ENCODE peak calls at places on chromosomes 11 and 22, in eight cellular contexts. X is HAP-1; J is naive thymus-derived CD4-positive, alpha-beta T cell; R is MM.1S; Z is HCT116; N is left lung; U is CD8-positive, alpha-beta T cell; L is transverse colon. K is an unnamed sample. For H3K9me3, the result is how much of the 10 kb centered on the place peaks cover.

GRCh38 chr22:44003776-44004460 is 20.2 kb upstream of the PARVB start:
- DNase-seq in Z (peak), J (no peak), L (no peak), R (no peak), U (no peak), N (no peak), X (no peak), K (no peak)

GRCh38 chr22:37848587-37849088 is 581 bp upstream of the EIF3L start:
- DNase-seq in J (peak), R (no peak), U (no peak), Z (peak), L (no peak), N (no peak), X (peak), K (peak)

GRCh38 chr11:102850973-102851745 is 7.8 kb upstream of the MMP3 start:
- DNase-seq in R (no peak), U (no peak), Z (no peak), N (no peak), X (no peak), J (no peak), L (peak), K (peak)

GRCh38 chr11:120245434-120245833 is 5.5 kb downstream of the POU2F3 start:
- DNase-seq in X (no peak), L (no peak), N (no peak), Z (no peak), R (no peak), U (no peak), J (no peak), K (no peak)

GRCh38 chr11:106695506-106695905 is 322.8 kb downstream of the GUCY1A2 start:
- DNase-seq in N (no peak), L (no peak), U (no peak), R (no peak), Z (no peak), J (no peak), X (no peak), K (peak)

GRCh38 chr11:123707606-123708205 is 33.8 kb downstream of the ZNF202 start:
- DNase-seq in U (peak), Z (peak), L (peak), J (peak), R (peak), N (no peak), X (peak), K (peak)

GRCh38 chr11:111463276-111463675 is 48.9 kb downstream of the BTG4 start:
- DNase-seq in L (no peak), Z (no peak), X (no peak), N (no peak), R (no peak), U (no peak), J (no peak), K (no peak)

GRCh38 chr22:22210375-22210774 is 34.2 kb upstream of the VPREB1 start:
- DNase-seq in J (no peak), Z (peak), N (no peak), X (no peak), U (no peak), R (peak), L (no peak), K (peak)

GRCh38 chr11:131465746-131466145 is 95.3 kb downstream of the NTM start:
- DNase-seq in R (no peak), J (no peak), N (no peak), Z (no peak), X (no peak), U (no peak), L (no peak), K (no peak)

GRCh38 chr22:38886333-38886732 is 14.3 kb upstream of the CBX6 start:
- DNase-seq in N (no peak), L (no peak), Z (no peak), U (no peak), R (no peak), X (no peak), J (no peak), K (no peak)

GRCh38 chr11:35354644-35355043 is 64.7 kb downstream of the SLC1A2 start:
- DNase-seq in J (no peak), N (no peak), R (no peak), X (no peak), Z (no peak), U (no peak), L (no peak), K (peak)

GRCh38 chr11:114228401-114229061 is 67.7 kb upstream of the NNMT start:
- DNase-seq in X (no peak), N (no peak), L (no peak), J (no peak), U (no peak), Z (no peak), R (no peak), K (no peak)

GRCh38 chr11:37858398-37858797 is 1260.4 kb upstream of the RAG2 start:
- DNase-seq in N (no peak), X (no peak), U (no peak), R (no peak), Z (no peak), J (no peak), L (no peak), K (no peak)

GRCh38 chr22:35894937-35895708 is 133.5 kb downstream of the RBFOX2 start:
- DNase-seq in L (peak), J (no peak), X (peak), U (no peak), N (no peak), R (no peak), Z (no peak), K (peak)

GRCh38 chr11:63670077-63670737 is 969 bp downstream of the ATL3 start:
- DNase-seq in Z (no peak), R (no peak), L (no peak), X (peak), U (no peak), J (peak), N (no peak), K (peak)

GRCh38 chr11:126700773-126701554 is 299.6 kb downstream of the KIRREL3 start:
- DNase-seq in U (no peak), Z (no peak), N (no peak), X (no peak), J (no peak), L (no peak), R (peak), K (peak)

GRCh38 chr11:1546077-1546535 is 26.0 kb downstream of the DUSP8 start:
- DNase-seq in N (peak), J (no peak), X (no peak), R (no peak), U (no peak), Z (no peak), L (peak), K (no peak)

GRCh38 chr11:28878025-28878424 is 769.8 kb downstream of the METTL15 start:
- DNase-seq in X (no peak), R (no peak), J (no peak), Z (no peak), N (no peak), U (no peak), L (no peak), K (no peak)

GRCh38 chr11:119525180-119525854 is 102.3 kb upstream of the THY1 start:
- DNase-seq in Z (no peak), N (no peak), U (no peak), R (no peak), L (no peak), J (no peak), X (no peak), K (no peak)

GRCh38 chr11:19910931-19911330 is 198.3 kb downstream of the NAV2 start:
- DNase-seq in U (no peak), L (no peak), Z (no peak), J (no peak), X (no peak), R (no peak), N (no peak), K (no peak)

GRCh38 chr22:22767876-22768602 is 119.6 kb upstream of the IGLL5 start:
- DNase-seq in R (no peak), Z (no peak), J (no peak), N (no peak), X (no peak), U (no peak), L (no peak), K (no peak)

GRCh38 chr11:124868322-124869274 is 3.4 kb downstream of the ROBO3 start:
- DNase-seq in U (no peak), X (no peak), Z (no peak), N (peak), L (no peak), J (no peak), R (no peak), K (no peak)

GRCh38 chr22:44383071-44383575 is 70.4 kb upstream of the SHISAL1 start:
- DNase-seq in Z (no peak), R (no peak), U (no peak), X (no peak), J (no peak), N (no peak), L (no peak), K (no peak)

GRCh38 chr11:110758012-110758411 is 45.8 kb upstream of the ARHGAP20 start:
- DNase-seq in X (no peak), J (no peak), R (no peak), U (no peak), Z (no peak), L (no peak), N (no peak), K (peak)

GRCh38 chr22:31119026-31119717 is 3.6 kb upstream of the INPP5J start:
- DNase-seq in N (no peak), R (no peak), L (no peak), X (no peak), U (no peak), J (no peak), Z (no peak), K (no peak)

GRCh38 chr11:41861791-41862190 is 402.3 kb upstream of the LRRC4C start:
- DNase-seq in Z (no peak), X (no peak), U (no peak), N (no peak), J (no peak), R (no peak), L (no peak), K (no peak)

GRCh38 chr11:43947815-43948214 is 5.4 kb downstream of the C11orf96 start:
- DNase-seq in Z (no peak), X (no peak), J (no peak), N (no peak), R (no peak), U (no peak), L (no peak), K (no peak)

GRCh38 chr11:61587541-61587941 is 6.7 kb upstream of the SYT7 start:
- DNase-seq in J (peak), L (peak), N (peak), X (no peak), R (no peak), Z (no peak), U (no peak), K (peak)

GRCh38 chr11:134742228-134742612 is 330.2 kb upstream of the B3GAT1 start:
- DNase-seq in Z (no peak), X (no peak), U (no peak), R (no peak), L (no peak), J (no peak), N (no peak), K (peak)

GRCh38 chr11:17607572-17608570 is 60.8 kb downstream of the OTOG start:
- DNase-seq in L (no peak), J (no peak), R (no peak), Z (no peak), N (no peak), X (no peak), U (no peak), K (no peak)

GRCh38 chr11:44319170-44319551 is 9.2 kb upstream of the ALX4 start:
- DNase-seq in R (no peak), L (no peak), N (no peak), X (no peak), Z (no peak), U (no peak), J (no peak), K (no peak)

GRCh38 chr22:17471901-17472566 is 91.3 kb upstream of the SLC25A18 start:
- DNase-seq in U (no peak), J (no peak), N (no peak), L (no peak), X (no peak), Z (no peak), R (no peak), K (no peak)

GRCh38 chr11:108858624-108859023 is 193.8 kb downstream of the DDX10 start:
- DNase-seq in R (no peak), L (no peak), N (no peak), U (no peak), X (no peak), J (no peak), Z (no peak), K (no peak)

GRCh38 chr11:38046571-38047135 is 1448.6 kb upstream of the RAG2 start:
- DNase-seq in L (no peak), N (no peak), J (no peak), R (no peak), Z (no peak), X (no peak), U (no peak), K (no peak)

GRCh38 chr11:104487035-104487775 is 323.3 kb upstream of the PDGFD start:
- DNase-seq in X (no peak), J (no peak), U (no peak), Z (no peak), L (no peak), R (no peak), N (no peak), K (peak)

GRCh38 chr11:46951864-46952263 is 15.3 kb downstream of the CSTPP1 start:
- DNase-seq in U (no peak), Z (no peak), X (peak), N (no peak), L (no peak), R (no peak), J (no peak), K (no peak)

GRCh38 chr11:110130642-110131238 is 37.5 kb downstream of the ZC3H12C start:
- DNase-seq in U (no peak), Z (no peak), R (no peak), X (peak), L (peak), N (no peak), J (no peak), K (no peak)

GRCh38 chr11:13963169-13963948 is 836 bp downstream of the SPON1 start:
- DNase-seq in X (no peak), L (peak), U (no peak), Z (no peak), R (no peak), N (peak), J (peak), K (peak)

DNA sequence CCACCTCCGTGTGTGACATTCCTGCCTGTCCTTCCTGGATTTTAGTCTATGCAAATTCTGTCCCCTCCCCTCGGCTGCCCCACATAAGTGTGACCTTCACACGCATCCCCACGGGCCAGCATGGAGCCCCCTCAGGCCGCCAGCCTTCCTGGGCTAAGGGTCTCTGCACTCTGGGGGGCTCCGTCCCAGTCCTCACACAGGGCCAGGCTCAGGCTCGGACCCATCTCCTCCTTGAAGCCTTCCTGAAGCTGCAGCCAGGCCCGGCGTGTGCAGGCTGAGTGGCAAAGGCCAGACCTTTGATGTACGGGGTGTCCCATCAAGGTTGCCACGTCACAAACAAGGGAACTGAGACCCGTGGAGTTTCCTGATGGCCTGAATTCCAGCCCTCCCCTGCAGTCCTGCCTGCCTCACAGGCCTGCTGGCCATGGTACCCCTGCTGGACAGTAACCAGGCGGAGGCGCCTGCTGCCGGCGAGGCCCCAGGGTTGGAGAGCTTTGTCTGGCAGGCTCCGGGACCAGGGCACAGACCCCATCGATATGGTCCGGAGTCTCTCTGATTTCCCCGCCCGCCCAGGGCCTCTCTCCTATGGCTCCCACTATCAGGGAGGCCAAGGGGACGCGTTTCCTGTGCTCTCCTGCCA is 791.7 kb downstream of the BRD1 start:
- DNase-seq in L (no peak), R (no peak), J (no peak), N (no peak), X (no peak), U (no peak), Z (no peak), K (no peak)
- H3K9me3 ChIP-seq in L (under half), R (under half), J (under half), N (under half), X (under half), U (under half), Z (under half), K (under half)

DNA sequence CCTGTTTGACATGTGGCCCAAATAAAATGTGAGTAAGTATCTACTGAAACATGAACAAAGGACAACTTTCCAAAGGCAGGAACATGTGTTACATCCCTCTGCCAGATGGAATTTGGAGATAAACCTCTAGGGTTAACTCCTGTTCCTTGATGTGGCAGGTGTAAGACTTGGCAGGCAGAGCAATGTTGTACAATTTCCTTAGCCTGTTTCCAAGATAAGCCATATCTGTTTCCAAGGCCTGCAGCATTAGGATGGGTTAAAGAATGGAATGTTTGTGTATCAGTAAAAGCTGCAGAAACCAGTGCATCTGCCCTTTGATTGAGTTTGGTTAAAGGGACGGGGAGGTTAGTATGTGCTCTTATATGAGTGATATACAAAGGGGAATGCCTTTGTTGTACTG is 8.8 kb upstream of the DNAJB13 start:
- DNase-seq in N (no peak), R (no peak), L (no peak), Z (no peak), J (no peak), U (no peak), X (no peak), K (no peak)
- H3K9me3 ChIP-seq in N (under half), R (under half), L (under half), Z (under half), J (under half), U (under half), X (under half), K (under half)

DNA sequence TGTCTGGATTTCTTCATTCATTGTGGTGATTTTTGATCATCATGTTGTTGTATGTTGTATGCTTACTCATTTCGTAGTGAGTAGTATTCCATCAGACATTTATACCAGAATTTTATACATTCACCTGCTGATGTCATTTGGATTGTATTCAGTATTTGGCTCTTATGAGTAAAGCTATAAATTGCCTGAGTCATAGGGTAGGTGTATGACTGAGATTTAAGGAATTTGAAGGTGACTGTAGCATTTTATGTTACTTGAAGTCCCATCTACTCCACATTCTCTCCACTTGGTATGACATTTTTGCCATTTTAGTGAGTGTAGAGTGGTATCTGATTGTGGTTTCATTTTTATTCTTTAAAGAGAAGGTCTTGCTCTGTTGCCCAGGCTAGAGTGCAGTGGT is 548.2 kb downstream of the TBC1D22A start:
- DNase-seq in U (no peak), N (no peak), Z (peak), L (no peak), R (no peak), X (no peak), J (no peak), K (no peak)
- H3K9me3 ChIP-seq in U (under half), N (under half), Z (under half), L (under half), R (under half), X (under half), J (under half), K (under half)

DNA sequence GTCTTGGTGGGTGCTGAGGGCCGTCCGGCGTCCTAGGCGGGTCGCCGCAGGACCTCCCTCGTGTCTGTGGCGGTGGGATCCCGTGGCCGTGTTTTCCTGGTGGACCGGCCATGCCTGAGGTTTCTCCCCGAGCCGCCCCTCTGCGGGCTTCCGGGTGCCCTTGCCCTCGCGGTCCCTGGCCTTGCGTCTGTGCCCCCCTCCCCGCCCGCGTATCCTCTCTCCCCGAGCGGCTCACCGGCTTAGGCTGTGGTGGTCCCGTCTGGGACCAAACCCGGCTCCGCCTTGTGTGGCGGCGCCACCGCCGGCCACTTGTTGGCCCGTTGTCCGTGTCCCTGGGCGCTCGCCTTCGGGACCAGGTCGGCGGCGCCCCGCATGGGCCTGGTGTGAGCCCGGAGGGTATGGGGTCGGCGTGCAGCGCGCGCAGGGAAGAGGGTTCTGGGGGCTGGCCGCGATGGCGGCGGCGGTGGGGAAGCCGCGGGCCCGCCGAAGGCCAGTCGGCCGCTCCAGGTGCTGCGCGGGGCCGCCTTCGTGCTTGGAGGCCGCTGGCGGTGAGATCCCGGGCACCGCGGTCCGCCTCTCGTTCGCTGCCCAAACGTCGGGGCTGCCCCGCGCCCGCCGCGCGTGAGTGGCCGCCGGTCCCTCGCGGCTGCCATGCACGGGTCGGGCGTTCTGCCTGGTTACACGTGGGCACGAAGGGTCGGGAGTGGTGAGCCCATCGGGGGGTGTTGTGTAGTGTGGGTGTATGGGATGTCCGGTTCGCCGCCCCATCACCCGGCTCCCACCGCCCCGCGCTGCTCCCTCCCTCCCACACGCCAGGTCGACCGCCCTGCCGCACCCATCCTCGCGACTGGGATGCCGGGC is 3899.1 kb upstream of the OR11H1 start:
- DNase-seq in Z (no peak), R (no peak), L (no peak), X (no peak), N (peak), J (no peak), U (no peak), K (no peak)
- H3K9me3 ChIP-seq in Z (under half), R (under half), L (under half), X (under half), N (half or more), J (under half), U (under half), K (under half)